ENCODE peak calls at places on chromosome 19, in four cellular contexts. I is H9, R is mesendoderm, B is H1. L is an unnamed sample.

GRCh38 chr19:3382460-3383100 is 16.2 kb downstream of the NFIC start:
- DNase-seq in R (no peak), I (no peak), B (no peak), L (no peak)

GRCh38 chr19:3335431-3336350 is 30.7 kb upstream of the NFIC start:
- DNase-seq in R (no peak), B (no peak), I (no peak), L (peak; percentile 57)

GRCh38 chr19:58033741-58034475 is at the start of gene ZSCAN1:
- DNase-seq in R (peak; percentile 97), I (peak; percentile 95), B (peak; percentile 70), L (peak; percentile 41)

GRCh38 chr19:12680034-12680433 is 1.6 kb downstream of the DHPS start:
- DNase-seq in R (no peak), I (no peak), B (no peak), L (no peak)

GRCh38 chr19:35869327-35870123 is 1.2 kb downstream of the APLP1 start:
- DNase-seq in R (peak; percentile 96), I (peak; percentile 97), B (peak; percentile 82), L (peak; percentile 61)

GRCh38 chr19:46265217-46265828 is 31.5 kb upstream of the HIF3A start:
- DNase-seq in B (peak; percentile 79), R (peak; percentile 91), I (peak; percentile 83), L (peak; percentile 74)

GRCh38 chr19:35013047-35013819 is 13.1 kb downstream of the GRAMD1A start:
- DNase-seq in I (peak; percentile 89), B (no peak), R (peak; percentile 81), L (peak; percentile 57)

GRCh38 chr19:51294211-51294976 is 17.1 kb upstream of the IGLON5 start:
- DNase-seq in R (peak; percentile 44), B (no peak), I (peak; percentile 73), L (no peak)

GRCh38 chr19:49071860-49072547 is 495 bp downstream of the KCNA7 start:
- DNase-seq in B (no peak), R (peak; percentile 64), I (peak; percentile 92), L (no peak)

GRCh38 chr19:47598407-47599349 is 10.3 kb upstream of the BICRA start:
- DNase-seq in R (peak; percentile 97), I (peak; percentile 78), B (peak; percentile 86), L (peak; percentile 96)

GRCh38 chr19:13849991-13850909 is 26.7 kb upstream of the NANOS3 start:
- DNase-seq in I (peak; percentile 81), R (peak; percentile 88), B (no peak), L (peak; percentile 71)

GRCh38 chr19:51639916-51640315 is 6.7 kb downstream of the SIGLEC14 start:
- DNase-seq in I (no peak), R (no peak), B (no peak), L (no peak)

GRCh38 chr19:56092685-56093631 is 28.1 kb downstream of the ZNF787 start:
- DNase-seq in I (no peak), B (no peak), R (no peak), L (no peak)

GRCh38 chr19:19381007-19381926 is 24.2 kb upstream of the GATAD2A start:
- DNase-seq in B (no peak), R (no peak), I (no peak), L (no peak)

DNA sequence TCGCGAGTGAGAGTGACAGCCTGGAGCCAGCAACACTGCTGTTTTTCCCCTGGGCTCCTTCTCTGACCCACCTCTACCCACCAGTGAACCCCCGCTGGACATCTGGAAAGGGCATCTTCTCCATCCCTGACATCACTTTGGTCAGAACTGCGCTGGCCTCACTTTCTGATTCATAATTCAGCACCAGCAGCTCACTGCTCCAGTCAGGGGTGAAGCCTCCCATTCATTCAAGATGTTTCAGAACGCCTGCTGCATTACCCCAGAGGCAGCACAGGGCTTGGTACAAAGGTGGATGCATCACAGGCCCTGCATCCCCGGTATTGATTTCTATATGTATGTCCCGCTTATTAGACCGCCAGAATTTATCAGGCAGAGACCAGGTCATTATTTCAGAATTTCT is 182.8 kb upstream of the TSHZ3 start:
- DNase-seq in I (no peak), R (no peak), B (no peak), L (no peak)
- H4K5ac ChIP-seq in I (no peak overlapping the region), R (no peak overlapping the region), B (no peak overlapping the region), L (no peak overlapping the region)

GRCh38 chr19:11020982-11021759 is 60.3 kb downstream of the SMARCA4 start:
- DNase-seq in I (no peak), R (no peak), B (no peak), L (no peak)

GRCh38 chr19:11018743-11019142 is 57.9 kb downstream of the SMARCA4 start:
- DNase-seq in I (no peak), B (no peak), R (no peak), L (no peak)

GRCh38 chr19:11020423-11020822 is 59.6 kb downstream of the SMARCA4 start:
- DNase-seq in I (no peak), B (no peak), R (no peak), L (no peak)

GRCh38 chr19:11019262-11019661 is 58.4 kb downstream of the SMARCA4 start:
- DNase-seq in R (no peak), B (no peak), I (no peak), L (no peak)

DNA sequence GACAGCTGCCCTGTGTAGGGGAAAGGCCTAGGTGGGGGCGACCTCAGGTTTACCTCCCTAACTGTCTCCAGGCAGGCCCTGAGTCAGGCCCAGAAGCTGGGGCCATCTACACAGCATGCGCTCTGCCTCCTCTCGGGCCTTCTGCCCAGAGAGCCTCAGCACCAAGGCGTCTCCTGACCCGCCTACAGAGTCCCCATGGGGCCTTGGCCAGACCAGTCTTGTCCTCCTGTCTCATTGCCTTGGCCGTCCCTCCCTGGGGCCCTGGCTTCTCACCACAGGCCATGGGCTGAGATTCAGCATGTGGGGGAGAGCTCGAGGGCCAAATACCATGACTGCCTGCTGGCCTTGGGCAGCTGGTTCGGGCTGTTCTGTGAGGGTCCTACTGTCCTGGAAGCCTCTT is 59.0 kb downstream of the SMARCA4 start:
- DNase-seq in B (no peak), R (no peak), I (no peak), L (no peak)
- H3K4me1 ChIP-seq in B (no peaks in the 10 kb centered on the region), R (no peaks in the 10 kb centered on the region), I (no peaks in the 10 kb centered on the region), L (no peaks in the 10 kb centered on the region)

GRCh38 chr19:53586277-53586691 is 45.5 kb upstream of the DPRX start:
- DNase-seq in B (no peak), I (no peak), R (no peak), L (no peak)

GRCh38 chr19:53580871-53581835 is 43.2 kb downstream of the ZNF331 start:
- DNase-seq in B (no peak), R (peak; percentile 18), I (peak; percentile 39), L (no peak)

GRCh38 chr19:53579518-53579917 is 41.6 kb downstream of the ZNF331 start:
- DNase-seq in B (no peak), I (no peak), R (no peak), L (no peak)

GRCh38 chr19:53581871-53582279 is 43.9 kb downstream of the ZNF331 start:
- DNase-seq in B (no peak), I (peak; percentile 65), R (peak; percentile 70), L (no peak)

DNA sequence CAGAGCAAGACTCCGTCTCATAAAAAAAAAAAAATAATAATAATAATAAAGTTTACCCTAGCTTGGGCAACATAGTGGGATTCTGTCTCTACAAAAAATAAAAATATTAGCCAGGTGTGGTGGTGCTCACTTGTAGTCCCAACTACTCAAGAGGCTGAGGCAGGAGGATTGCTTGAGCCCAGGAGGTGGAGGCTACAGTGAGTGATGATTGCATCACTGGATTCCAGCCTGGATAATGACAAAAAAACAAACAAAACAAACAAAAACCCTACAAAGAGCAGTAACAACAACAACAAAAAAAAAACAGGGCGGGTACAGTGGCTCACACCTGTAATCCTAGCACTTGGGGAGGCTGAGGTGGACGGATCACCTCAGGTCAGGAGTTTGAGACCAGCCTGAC is 45.2 kb downstream of the ZNF331 start:
- DNase-seq in R (no peak), I (no peak), B (no peak), L (no peak)
- H4K5ac ChIP-seq in R (no peak overlapping the region), I (no peak overlapping the region), B (no peak overlapping the region), L (no peak overlapping the region)

GRCh38 chr19:38660724-38661123 is 13.3 kb downstream of the ACTN4 start:
- DNase-seq in B (no peak), I (no peak), R (no peak), L (no peak)
- H3K4me1 ChIP-seq in B (peaks cover 36% of the 10 kb centered on the region), I (peaks cover 38% of the 10 kb centered on the region), R (peaks cover 35% of the 10 kb centered on the region), L (peaks cover 52% of the 10 kb centered on the region)

GRCh38 chr19:17753976-17754375 is 2.7 kb downstream of the FCHO1 start:
- DNase-seq in R (no peak), I (no peak), B (no peak), L (no peak)

GRCh38 chr19:17751912-17752273 is 616 bp downstream of the FCHO1 start:
- DNase-seq in I (no peak), R (no peak), B (no peak), L (no peak)

GRCh38 chr19:17751103-17751911 is at the start of gene FCHO1:
- DNase-seq in B (no peak), R (no peak), I (no peak), L (no peak)

GRCh38 chr19:17754634-17755532 is 3.6 kb downstream of the FCHO1 start:
- DNase-seq in B (no peak), R (no peak), I (no peak), L (no peak)

DNA sequence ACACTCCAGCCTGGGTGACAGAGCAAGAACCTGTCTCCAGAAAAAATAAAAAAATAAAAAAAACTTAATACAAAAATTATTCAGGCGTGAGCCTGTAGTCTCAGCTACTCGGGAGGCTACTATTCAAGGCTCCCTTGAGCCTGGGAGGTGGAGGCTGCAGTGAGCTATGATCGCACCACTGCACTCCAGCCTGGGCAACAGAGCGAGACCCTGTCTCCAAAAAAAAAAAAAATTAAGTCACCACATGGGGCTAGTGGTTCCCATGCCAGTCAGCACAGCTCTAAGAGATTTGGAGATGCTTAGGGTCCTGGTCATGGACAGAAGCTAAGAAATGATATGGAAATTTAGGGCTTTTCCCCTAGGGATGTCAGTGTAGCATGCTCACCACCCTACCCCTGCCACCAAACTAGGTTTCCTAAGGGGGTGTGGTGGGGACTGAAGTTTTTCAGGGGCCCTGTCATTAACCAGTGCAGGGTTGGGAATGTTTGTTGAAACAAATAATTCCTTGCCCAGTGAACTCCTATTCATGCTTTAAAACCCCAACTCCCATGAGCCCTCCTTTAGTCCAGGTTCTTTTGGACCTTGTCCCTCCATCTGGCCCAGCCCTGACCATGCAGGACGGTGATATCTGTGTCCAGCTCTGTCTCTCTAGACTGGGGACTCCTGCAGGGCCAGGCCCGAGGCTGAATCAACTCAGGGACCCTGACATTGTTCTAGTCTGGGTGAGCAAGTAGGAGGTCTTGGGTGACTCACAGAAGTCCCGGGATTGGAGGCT is 1.8 kb downstream of the FCHO1 start:
- DNase-seq in I (no peak), B (no peak), R (no peak), L (no peak)
- H4K5ac ChIP-seq in I (no peak overlapping the region), B (no peak overlapping the region), R (no peak overlapping the region), L (no peak overlapping the region)

GRCh38 chr19:2149980-2150793 is 1.2 kb downstream of the AP3D1 start:
- DNase-seq in R (no peak), I (no peak), B (no peak), L (peak; percentile 23)

GRCh38 chr19:2144190-2144589 is 7.2 kb downstream of the AP3D1 start:
- DNase-seq in I (no peak), R (no peak), B (no peak), L (no peak)

GRCh38 chr19:2148482-2149135 is 2.8 kb downstream of the AP3D1 start:
- DNase-seq in B (no peak), I (no peak), R (no peak), L (no peak)

GRCh38 chr19:2142173-2142829 is 9.1 kb downstream of the AP3D1 start:
- DNase-seq in R (no peak), I (no peak), B (no peak), L (no peak)

DNA sequence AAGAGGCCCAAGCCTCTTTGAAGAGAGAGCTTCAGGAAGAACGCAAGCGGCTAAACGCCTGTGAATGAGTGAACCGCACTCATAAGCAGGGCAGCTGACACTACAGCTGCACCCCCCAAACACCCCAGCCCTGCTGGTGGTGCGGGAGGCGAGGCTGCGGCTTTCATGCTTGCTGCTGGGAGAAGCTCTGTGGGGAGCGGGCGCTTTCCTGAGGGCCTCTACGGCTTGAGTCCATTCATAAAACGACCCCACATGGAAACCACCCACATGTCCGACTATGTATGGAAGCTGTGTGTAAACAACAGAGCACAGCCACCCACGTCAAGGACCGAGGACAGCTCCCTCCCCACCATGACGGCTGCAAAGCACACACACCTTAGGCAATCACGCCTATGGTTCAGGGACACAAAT is 5.5 kb downstream of the AP3D1 start:
- DNase-seq in B (no peak), R (no peak), I (no peak), L (peak; percentile 21)
- H3K4me1 ChIP-seq in B (peaks cover 7% of the 10 kb centered on the region), R (peaks cover 7% of the 10 kb centered on the region), I (no peaks in the 10 kb centered on the region), L (peaks cover 10% of the 10 kb centered on the region)

L was measured in IMR-90.